ENCODE peak calls at places on chromosomes 13 and 19, in eight cellular contexts. D, X, P, K, V, I, M and S are unnamed samples.

GRCh38 chr19:51709575-51709974 is 14.2 kb downstream of the HAS1 start:
- DNase-seq in X (no peak), V (no peak), P (no peak), I (no peak), K (no peak), M (no peak), D (no peak), S (no peak)

GRCh38 chr13:113207890-113208423 is 512 bp downstream of the PCID2 start:
- DNase-seq in M (peak; percentile 74), I (no peak), X (no peak), V (peak; percentile 81), P (no peak), K (no peak), D (no peak), S (peak; percentile 50)

GRCh38 chr13:71798723-71799122 is 68.3 kb downstream of the DACH1 start:
- DNase-seq in I (no peak), X (no peak), K (no peak), D (no peak), M (no peak), P (no peak), V (no peak), S (no peak)

GRCh38 chr13:42258747-42259146 is 13.2 kb upstream of the AKAP11 start:
- DNase-seq in I (no peak), X (no peak), V (no peak), P (no peak), D (no peak), K (no peak), M (no peak), S (no peak)

GRCh38 chr19:45862564-45863334 is at the start of gene SYMPK:
- DNase-seq in D (peak; percentile 99), K (peak; percentile 99), V (peak; percentile 99), M (peak; percentile 98), P (peak; percentile 97), X (peak; percentile 97), I (peak; percentile 100), S (peak; percentile 100)

GRCh38 chr13:40315416-40316064 is 350.9 kb downstream of the FOXO1 start:
- DNase-seq in X (no peak), D (no peak), M (no peak), I (no peak), V (no peak), K (peak; percentile 33), P (no peak), S (peak; percentile 65)

GRCh38 chr13:35978607-35979316 is 152.4 kb downstream of the DCLK1 start:
- DNase-seq in M (peak; percentile 61), V (no peak), X (no peak), D (no peak), I (peak; percentile 26), K (no peak), P (no peak), S (peak; percentile 72)

GRCh38 chr13:99953138-99953755 is 18.3 kb downstream of the ZIC5 start:
- DNase-seq in V (no peak), I (no peak), X (no peak), K (no peak), M (no peak), D (no peak), P (no peak), S (no peak)

GRCh38 chr19:48064509-48064908 is 20.6 kb upstream of the CABP5 start:
- DNase-seq in D (no peak), V (no peak), I (no peak), K (no peak), X (no peak), P (no peak), M (peak; percentile 52), S (no peak)

GRCh38 chr19:39852882-39853281 is 6.7 kb upstream of the FBL start:
- DNase-seq in I (no peak), X (no peak), M (no peak), P (no peak), V (no peak), K (no peak), D (no peak), S (no peak)

GRCh38 chr13:93309886-93310520 is 83.4 kb downstream of the GPC6 start:
- DNase-seq in K (no peak), M (peak; percentile 61), D (no peak), I (no peak), X (no peak), V (no peak), P (no peak), S (peak; percentile 9)

GRCh38 chr19:6667114-6667627 is 2.8 kb downstream of the TNFSF14 start:
- DNase-seq in V (no peak), K (no peak), M (no peak), X (no peak), P (no peak), I (no peak), D (no peak), S (no peak)

GRCh38 chr19:10288662-10289166 is 1.0 kb upstream of the ICAM5 start:
- DNase-seq in K (no peak), P (no peak), M (peak; percentile 87), X (no peak), D (no peak), V (peak; percentile 79), I (no peak), S (peak; percentile 89)